ENCODE peak calls at places on chromosome 9, in seven cellular contexts. O is lower lobe of right lung; H is stimulated activated CD8-positive, alpha-beta memory T cell treated with anti-CD3 and anti-CD28 coated beads, Interleukin-15, amount 100 ng/mL, for 4 hours; U is left colon; K is HTR-8/SVneo; F is cardiac fibroblast; R is caudate nucleus. D is an unnamed sample.

GRCh38 chr9:81776834-81777233 is 87.5 kb upstream of the TLE1 start:
- DNase-seq in O (no peak), H (no peak), U (peak), K (no peak), F (no peak), R (no peak), D (no peak)

GRCh38 chr9:29976981-29977380 is 2403.7 kb upstream of the C9orf72 start:
- DNase-seq in O (no peak), H (no peak), U (no peak), K (no peak), F (no peak), R (no peak), D (no peak)

GRCh38 chr9:99966720-99967119 is 60.3 kb downstream of the STX17 start:
- DNase-seq in O (no peak), H (no peak), U (no peak), K (peak), F (no peak), R (no peak), D (no peak)

GRCh38 chr9:6080154-6080716 is 64.8 kb upstream of the RANBP6 start:
- DNase-seq in O (peak), H (peak), U (peak), K (peak), F (peak), R (peak), D (peak)

GRCh38 chr9:14246951-14247350 is 67.0 kb downstream of the NFIB start:
- DNase-seq in O (no peak), H (no peak), U (no peak), K (no peak), F (no peak), R (no peak), D (no peak)

GRCh38 chr9:108156270-108156998 is 666.9 kb upstream of the KLF4 start:
- DNase-seq in O (no peak), H (no peak), U (peak), K (no peak), F (peak), R (no peak), D (no peak)

GRCh38 chr9:136696502-136696901 is 9.2 kb upstream of the AGPAT2 start:
- DNase-seq in O (no peak), H (no peak), U (no peak), K (no peak), F (no peak), R (no peak), D (no peak)

GRCh38 chr9:126615791-126616447 is 2.2 kb downstream of the LMX1B start:
- DNase-seq in O (no peak), H (no peak), U (no peak), K (no peak), F (no peak), R (no peak), D (no peak)

GRCh38 chr9:15104826-15105420 is 194.7 kb upstream of the FREM1 start:
- DNase-seq in O (no peak), H (no peak), U (peak), K (peak), F (peak), R (no peak), D (no peak)

GRCh38 chr9:2478421-2478820 is 143.2 kb upstream of the VLDLR start:
- DNase-seq in O (no peak), H (no peak), U (no peak), K (no peak), F (no peak), R (no peak), D (no peak)

GRCh38 chr9:74333633-74334032 is 163.5 kb upstream of the RORB start:
- DNase-seq in O (no peak), H (no peak), U (no peak), K (no peak), F (no peak), R (no peak), D (no peak)

GRCh38 chr9:93593144-93593655 is 16.8 kb downstream of the PHF2 start:
- DNase-seq in O (no peak), H (no peak), U (no peak), K (no peak), F (no peak), R (no peak), D (no peak)

GRCh38 chr9:11011696-11012095 is 398.9 kb upstream of the PTPRD start:
- DNase-seq in O (no peak), H (no peak), U (no peak), K (no peak), F (no peak), R (no peak), D (no peak)

GRCh38 chr9:21096172-21096900 is 18.6 kb upstream of the IFNB1 start:
- DNase-seq in O (no peak), H (no peak), U (no peak), K (no peak), F (peak), R (no peak), D (no peak)

GRCh38 chr9:5549671-5550650 is 39.6 kb downstream of the PDCD1LG2 start:
- DNase-seq in O (no peak), H (no peak), U (no peak), K (no peak), F (peak), R (no peak), D (no peak)

GRCh38 chr9:130290353-130291181 is 25.0 kb downstream of the HMCN2 start:
- DNase-seq in O (peak), H (no peak), U (no peak), K (no peak), F (peak), R (no peak), D (no peak)

GRCh38 chr9:127865645-127866464 is 11.4 kb upstream of the ENG start:
- DNase-seq in O (no peak), H (no peak), U (no peak), K (no peak), F (no peak), R (no peak), D (no peak)

GRCh38 chr9:125829743-125830142 is 82.6 kb downstream of the PBX3 start:
- DNase-seq in O (no peak), H (no peak), U (peak), K (no peak), F (peak), R (peak), D (no peak)

GRCh38 chr9:137294091-137294683 is 7.9 kb downstream of the NRARP start:
- DNase-seq in O (no peak), H (no peak), U (peak), K (no peak), F (peak), R (no peak), D (no peak)

GRCh38 chr9:115106642-115107041 is 11.3 kb downstream of the TNC start:
- DNase-seq in O (no peak), H (no peak), U (no peak), K (no peak), F (no peak), R (no peak), D (no peak)

D was measured in dorsolateral prefrontal cortex.